ENCODE peak calls at places on chromosomes 6 and 20, in six cellular contexts. G, S, W, B, A and D are unnamed samples.
A peak's percentile ranks its signal among the peaks of the same experiment; 100 is the strongest.

GRCh38 chr6:107493158-107494057 is 3.5 kb downstream of the SOBP start:
- DNase-seq in B (no peak), S (no peak), G (no peak), A (no peak), W (no peak), D (no peak)

GRCh38 chr6:168270274-168271174 is 49.1 kb downstream of the DACT2 start:
- DNase-seq in A (no peak), W (no peak), B (no peak), G (no peak), S (no peak), D (no peak)

GRCh38 chr6:127851197-127851596 is 49.7 kb downstream of the THEMIS start:
- DNase-seq in W (no peak), S (no peak), B (no peak), A (no peak), G (no peak), D (no peak)

GRCh38 chr6:32964776-32965175 is 3.6 kb upstream of the BRD2 start:
- DNase-seq in B (no peak), G (no peak), S (no peak), A (no peak), W (no peak), D (no peak)

GRCh38 chr6:49918787-49919186 is 45.2 kb downstream of the DEFB114 start:
- DNase-seq in W (no peak), A (no peak), S (no peak), B (no peak), G (no peak), D (no peak)

GRCh38 chr6:32637219-32637880 is at the start of gene HLA-DQA1:
- DNase-seq in B (no peak), G (peak; percentile 77), A (no peak), S (no peak), W (no peak), D (no peak)

GRCh38 chr20:17617868-17618672 is 48.2 kb downstream of the DSTN start:
- DNase-seq in S (no peak), B (no peak), G (peak; percentile 73), A (no peak), W (peak; percentile 61), D (no peak)

GRCh38 chr20:42313704-42314103 is 695.5 kb upstream of the CHD6 start:
- DNase-seq in G (no peak), B (no peak), A (no peak), W (no peak), S (no peak), D (no peak)

GRCh38 chr20:16701296-16701695 is 28.5 kb upstream of the SNRPB2 start:
- DNase-seq in S (no peak), A (peak; percentile 2), G (no peak), B (no peak), W (no peak), D (no peak)

GRCh38 chr6:39029156-39030011 is 19.2 kb upstream of the GLP1R start:
- DNase-seq in A (peak; percentile 12), B (no peak), G (no peak), S (peak; percentile 47), W (no peak), D (no peak)

GRCh38 chr6:149065658-149066556 is 251.6 kb upstream of the TAB2 start:
- DNase-seq in A (no peak), G (peak; percentile 79), S (no peak), W (no peak), B (no peak), D (no peak)

GRCh38 chr6:148445116-148445515 is 102.5 kb downstream of the SASH1 start:
- DNase-seq in A (no peak), W (no peak), G (no peak), B (no peak), S (no peak), D (no peak)

GRCh38 chr6:122393339-122393896 is 6.0 kb upstream of the HSF2 start:
- DNase-seq in G (no peak), S (no peak), W (no peak), A (no peak), B (no peak), D (no peak)

GRCh38 chr6:85402922-85403321 is 47.0 kb upstream of the NT5E start:
- DNase-seq in B (no peak), A (no peak), S (peak; percentile 50), W (no peak), G (no peak), D (peak; percentile 67)

GRCh38 chr6:52718535-52718934 is 44.7 kb downstream of the GSTA2 start:
- DNase-seq in B (no peak), W (no peak), A (no peak), G (no peak), S (no peak), D (no peak)

GRCh38 chr20:48802216-48802615 is 25.6 kb downstream of the PREX1 start:
- DNase-seq in B (no peak), G (peak; percentile 21), S (no peak), A (no peak), W (no peak), D (no peak)

GRCh38 chr6:85506441-85507093 is 56.7 kb downstream of the NT5E start:
- DNase-seq in B (no peak), G (no peak), W (no peak), S (no peak), A (no peak), D (no peak)

GRCh38 chr20:18987781-18988360 is 174.3 kb downstream of the SCP2D1 start:
- DNase-seq in S (no peak), B (no peak), W (no peak), G (no peak), A (no peak), D (no peak)

GRCh38 chr6:6248651-6249050 is 71.8 kb downstream of the F13A1 start:
- DNase-seq in G (no peak), B (no peak), S (no peak), W (no peak), A (no peak), D (no peak)

GRCh38 chr6:146770965-146771735 is 172.4 kb downstream of the ADGB start:
- DNase-seq in B (no peak), S (no peak), G (peak; percentile 88), W (peak; percentile 65), A (no peak), D (no peak)

GRCh38 chr20:23291575-23292240 is 58.9 kb upstream of the NXT1 start:
- DNase-seq in W (no peak), B (no peak), S (no peak), G (peak; percentile 44), A (no peak), D (no peak)

GRCh38 chr20:8855315-8855714 is 213.6 kb upstream of the PLCB4 start:
- DNase-seq in A (no peak), W (no peak), B (no peak), G (no peak), S (no peak), D (no peak)

GRCh38 chr6:43871284-43871683 is 101.3 kb downstream of the VEGFA start:
- DNase-seq in B (no peak), S (no peak), A (no peak), W (no peak), G (no peak), D (no peak)

GRCh38 chr20:43853918-43854317 is 60.7 kb upstream of the TOX2 start:
- DNase-seq in A (no peak), S (no peak), G (no peak), W (no peak), B (no peak), D (no peak)

GRCh38 chr20:37522258-37523011 is 1.4 kb downstream of the NNAT start:
- DNase-seq in G (peak; percentile 74), A (no peak), S (peak; percentile 83), B (no peak), W (no peak), D (no peak)

DNA sequence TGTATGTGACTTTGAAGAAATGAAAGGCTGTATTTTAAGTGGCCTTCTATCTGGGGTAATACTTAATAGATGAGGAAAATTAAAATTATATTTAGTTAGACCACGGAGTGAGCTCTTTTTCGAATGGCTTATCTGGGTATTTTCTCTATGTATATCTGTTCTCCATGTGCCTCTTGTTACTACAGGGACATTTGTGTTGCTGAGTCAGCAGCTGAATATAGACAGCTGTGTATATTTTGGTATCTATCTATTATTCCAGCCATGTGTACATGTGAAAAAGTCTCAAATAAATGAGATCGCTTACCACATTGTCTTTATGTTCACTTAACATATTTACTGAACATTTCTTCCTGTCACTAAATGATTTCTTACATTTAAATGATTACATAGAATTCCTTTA is 57.2 kb downstream of the TMEM200A start:
- DNase-seq in A (no peak), G (no peak), W (no peak), S (no peak), B (no peak), D (no peak)
- H3K27ac ChIP-seq in A (no peak overlapping the region), G (no peak overlapping the region), W (no peak overlapping the region), S (no peak overlapping the region), B (no peak overlapping the region), D (no peak overlapping the region)

GRCh38 chr20:35617397-35618031 is 1.9 kb downstream of the SPAG4 start:
- DNase-seq in A (no peak), B (no peak), G (peak; percentile 89), S (peak; percentile 75), W (peak; percentile 90), D (no peak)

GRCh38 chr20:35616465-35617396 is 1.1 kb downstream of the SPAG4 start:
- DNase-seq in A (peak; percentile 99), W (peak; percentile 97), S (peak; percentile 68), G (peak; percentile 96), B (peak; percentile 42), D (peak; percentile 94)

GRCh38 chr20:35618032-35618371 is 2.4 kb downstream of the SPAG4 start:
- DNase-seq in G (peak; percentile 54), W (no peak), S (no peak), B (no peak), A (no peak), D (no peak)

GRCh38 chr20:35619196-35620095 is 3.8 kb downstream of the SPAG4 start:
- DNase-seq in S (peak; percentile 98), B (peak; percentile 59), A (peak; percentile 76), G (peak; percentile 94), W (peak; percentile 92), D (no peak)

GRCh38 chr20:35618372-35619131 is 2.9 kb downstream of the SPAG4 start:
- DNase-seq in B (no peak), S (peak; percentile 60), A (no peak), G (peak; percentile 84), W (peak; percentile 81), D (no peak)
- H3K27ac ChIP-seq in B (no peak overlapping the region), S (peak overlapping the region; percentile 88), A (peak overlapping the region; percentile 79), G (peak overlapping the region; percentile 48), W (no peak overlapping the region), D (peak overlapping the region; percentile 46)

DNA sequence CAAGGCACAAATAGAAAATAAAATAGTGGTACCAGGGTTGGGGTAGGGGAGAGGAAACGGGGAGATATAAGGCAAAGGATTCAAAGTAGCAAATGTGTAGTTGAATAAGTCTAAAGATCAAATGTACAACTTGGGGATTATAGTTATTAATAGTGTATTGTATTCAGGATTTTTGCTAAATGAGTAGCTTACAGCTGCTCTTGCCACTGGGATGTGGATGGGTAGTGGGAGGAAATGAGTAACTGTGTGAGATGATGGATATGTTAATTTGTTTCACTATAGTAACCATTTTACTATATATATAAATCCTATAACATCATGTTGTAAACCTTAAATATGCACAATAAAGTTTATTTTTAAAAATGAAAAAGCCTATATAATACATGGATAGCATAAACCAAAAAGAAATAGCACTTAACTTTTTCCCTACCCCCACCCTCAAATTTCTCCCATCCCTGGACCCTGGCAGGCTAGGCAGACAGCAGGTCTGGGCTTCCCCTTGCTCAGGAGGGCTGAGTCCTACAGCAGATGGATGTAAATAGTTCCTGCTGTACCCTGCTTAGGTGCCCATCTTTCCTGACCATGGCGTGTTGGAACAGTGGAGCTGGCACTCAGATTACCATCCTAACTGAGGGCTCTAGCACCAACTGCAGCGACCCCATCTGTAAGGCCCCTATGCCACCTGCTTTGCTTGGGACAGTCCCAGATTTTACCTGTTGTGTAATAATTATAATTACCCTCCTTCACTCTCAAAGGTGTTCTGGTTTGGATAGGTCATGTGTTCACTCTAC is 28.6 kb upstream of the PBOV1 start:
- DNase-seq in W (no peak), S (no peak), B (no peak), A (no peak), G (no peak), D (no peak)
- H3K27ac ChIP-seq in W (no peak overlapping the region), S (no peak overlapping the region), B (no peak overlapping the region), A (no peak overlapping the region), G (no peak overlapping the region), D (no peak overlapping the region)

GRCh38 chr6:37987559-37987958 is 168.0 kb downstream of the ZFAND3 start:
- DNase-seq in G (no peak), A (no peak), B (no peak), S (no peak), W (no peak), D (no peak)
- H3K27ac ChIP-seq in G (no peak overlapping the region), A (no peak overlapping the region), B (no peak overlapping the region), S (no peak overlapping the region), W (no peak overlapping the region), D (no peak overlapping the region)